ENCODE peak calls at places on chromosomes 2 and 18, in four cellular contexts. One of them, this sample, is unnamed.

GRCh38 chr18:51617572-51618260 is 420.2 kb upstream of the MEX3C start:
- DNase-seq in cardiac muscle cell: no peak
- DNase-seq in brain microvascular endothelial cell: no peak
- DNase-seq in Panc1: no peak
- DNase-seq in this sample: no peak

GRCh38 chr2:64327510-64328414 is 126.2 kb upstream of the LGALSL start:
- DNase-seq in cardiac muscle cell: peak; percentile 54
- DNase-seq in brain microvascular endothelial cell: no peak
- DNase-seq in Panc1: no peak
- DNase-seq in this sample: no peak

GRCh38 chr18:25896178-25896780 is 194.1 kb downstream of the SS18 start:
- DNase-seq in cardiac muscle cell: peak; percentile 68
- DNase-seq in brain microvascular endothelial cell: peak; percentile 41
- DNase-seq in Panc1: peak; percentile 8
- DNase-seq in this sample: no peak

GRCh38 chr2:191636235-191636543 is 41.7 kb upstream of the NABP1 start:
- DNase-seq in cardiac muscle cell: peak; percentile 65
- DNase-seq in brain microvascular endothelial cell: peak; percentile 81
- DNase-seq in Panc1: no peak
- DNase-seq in this sample: no peak

GRCh38 chr2:169462896-169463695 is 16.2 kb upstream of the BBS5 start:
- DNase-seq in cardiac muscle cell: peak; percentile 84
- DNase-seq in brain microvascular endothelial cell: peak; percentile 81
- DNase-seq in Panc1: no peak
- DNase-seq in this sample: no peak

GRCh38 chr2:190974629-190975361 is 39.2 kb downstream of the STAT1 start:
- DNase-seq in cardiac muscle cell: no peak
- DNase-seq in brain microvascular endothelial cell: no peak
- DNase-seq in Panc1: no peak
- DNase-seq in this sample: no peak

GRCh38 chr2:17326717-17327116 is 191.5 kb downstream of the RAD51AP2 start:
- DNase-seq in cardiac muscle cell: no peak
- DNase-seq in brain microvascular endothelial cell: no peak
- DNase-seq in Panc1: no peak
- DNase-seq in this sample: no peak

GRCh38 chr2:85996591-85996990 is 107.8 kb upstream of the ST3GAL5 start:
- DNase-seq in cardiac muscle cell: peak; percentile 64
- DNase-seq in brain microvascular endothelial cell: no peak
- DNase-seq in Panc1: no peak
- DNase-seq in this sample: no peak

GRCh38 chr2:8656811-8657210 is 25.0 kb upstream of the ID2 start:
- DNase-seq in cardiac muscle cell: no peak
- DNase-seq in brain microvascular endothelial cell: no peak
- DNase-seq in Panc1: no peak
- DNase-seq in this sample: no peak

GRCh38 chr2:1136071-1136470 is 185.4 kb downstream of the SNTG2 start:
- DNase-seq in cardiac muscle cell: peak; percentile 2
- DNase-seq in brain microvascular endothelial cell: no peak
- DNase-seq in Panc1: no peak
- DNase-seq in this sample: no peak

GRCh38 chr2:200814276-200814815 is 2.6 kb downstream of the BZW1 start:
- DNase-seq in cardiac muscle cell: no peak
- DNase-seq in brain microvascular endothelial cell: no peak
- DNase-seq in Panc1: no peak
- DNase-seq in this sample: no peak

GRCh38 chr2:232504438-232504837 is 15.8 kb upstream of the PRSS56 start:
- DNase-seq in cardiac muscle cell: no peak
- DNase-seq in brain microvascular endothelial cell: no peak
- DNase-seq in Panc1: no peak
- DNase-seq in this sample: no peak
- H3K27me3 ChIP-seq in cardiac muscle cell: peaks cover 36% of the 10 kb centered on the region
- H3K27me3 ChIP-seq in brain microvascular endothelial cell: peaks cover 54% of the 10 kb centered on the region
- H3K27me3 ChIP-seq in Panc1: peaks cover 3% of the 10 kb centered on the region
- H3K27me3 ChIP-seq in this sample: no peaks in the 10 kb centered on the region

DNA sequence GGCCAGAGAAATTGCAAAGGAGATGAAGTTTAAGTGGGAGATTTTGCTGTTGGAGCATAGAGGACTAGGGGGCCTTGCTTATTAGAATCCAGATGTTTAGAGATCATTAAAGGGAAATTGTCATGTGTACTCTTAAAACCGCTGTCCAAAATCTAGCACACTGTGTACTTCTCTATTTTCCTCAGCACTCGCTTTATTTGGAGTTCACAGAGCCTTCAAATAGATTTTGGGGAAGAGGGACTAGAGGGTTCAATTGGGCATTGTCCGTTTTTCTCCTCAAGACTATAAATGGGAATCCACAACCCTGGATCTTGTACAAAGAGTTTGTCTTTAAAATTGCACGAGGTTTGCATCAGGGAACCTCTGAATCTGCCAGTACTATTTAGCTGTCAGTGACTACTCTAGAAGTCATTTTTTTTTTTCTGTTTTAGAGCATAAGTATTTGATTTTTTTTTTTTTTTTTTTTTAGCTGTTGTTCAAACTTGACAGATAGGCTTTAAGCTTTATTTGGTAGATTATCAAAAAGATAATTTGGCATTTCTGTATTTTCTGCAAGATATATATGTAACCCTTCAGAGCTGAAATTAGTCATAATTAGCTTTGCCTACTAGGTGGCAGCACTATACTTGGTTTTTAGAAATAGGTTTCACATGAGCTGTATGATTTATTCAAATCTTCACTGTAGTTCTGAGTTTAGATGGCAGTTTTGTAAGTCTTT is 14.2 kb downstream of the PMS1 start:
- DNase-seq in cardiac muscle cell: peak; percentile 69
- DNase-seq in brain microvascular endothelial cell: peak; percentile 25
- DNase-seq in Panc1: no peak
- DNase-seq in this sample: no peak
- H3K27ac ChIP-seq in cardiac muscle cell: peak overlapping the region; percentile 18
- H3K27ac ChIP-seq in brain microvascular endothelial cell: no peak overlapping the region
- H3K27ac ChIP-seq in Panc1: peak overlapping the region; percentile 54
- H3K27ac ChIP-seq in this sample: peak overlapping the region; percentile 2

GRCh38 chr2:240925191-240925575 is 19.0 kb downstream of the CROCC2 start:
- DNase-seq in cardiac muscle cell: no peak
- DNase-seq in brain microvascular endothelial cell: no peak
- DNase-seq in Panc1: no peak
- DNase-seq in this sample: peak; percentile 41
- H3K27me3 ChIP-seq in cardiac muscle cell: no peaks in the 10 kb centered on the region
- H3K27me3 ChIP-seq in brain microvascular endothelial cell: no peaks in the 10 kb centered on the region
- H3K27me3 ChIP-seq in Panc1: no peaks in the 10 kb centered on the region
- H3K27me3 ChIP-seq in this sample: no peaks in the 10 kb centered on the region

DNA sequence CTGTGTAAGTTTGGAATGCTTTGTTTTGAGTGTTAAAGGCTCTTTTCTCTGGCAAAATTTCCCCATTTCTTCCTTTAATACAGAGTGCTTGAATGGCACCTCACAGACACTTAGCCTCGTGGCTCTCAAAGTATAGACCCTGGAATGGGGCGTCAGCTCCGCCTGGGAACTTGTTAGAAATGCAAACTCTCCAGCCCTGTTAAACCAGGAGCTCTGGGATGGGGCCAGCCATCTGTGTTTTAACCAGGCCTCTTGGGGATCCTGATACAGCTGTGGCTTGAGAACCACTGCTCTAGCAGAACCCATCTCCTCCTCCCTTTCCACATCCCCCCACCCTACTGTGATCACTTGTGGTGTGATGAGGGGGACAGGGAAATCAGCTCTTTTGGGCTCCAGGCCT is 15.9 kb downstream of the LTBP1 start:
- DNase-seq in cardiac muscle cell: no peak
- DNase-seq in brain microvascular endothelial cell: no peak
- DNase-seq in Panc1: no peak
- DNase-seq in this sample: no peak
- H3K27ac ChIP-seq in cardiac muscle cell: peak overlapping the region; percentile 91
- H3K27ac ChIP-seq in brain microvascular endothelial cell: no peak overlapping the region
- H3K27ac ChIP-seq in Panc1: no peak overlapping the region
- H3K27ac ChIP-seq in this sample: no peak overlapping the region

GRCh38 chr2:113406114-113406513 is 31.4 kb upstream of the ZNG1B start:
- DNase-seq in cardiac muscle cell: no peak
- DNase-seq in brain microvascular endothelial cell: no peak
- DNase-seq in Panc1: no peak
- DNase-seq in this sample: no peak

GRCh38 chr2:113407446-113408099 is 29.9 kb upstream of the ZNG1B start:
- DNase-seq in cardiac muscle cell: peak; percentile 4
- DNase-seq in brain microvascular endothelial cell: peak; percentile 26
- DNase-seq in Panc1: no peak
- DNase-seq in this sample: no peak
- H3K27me3 ChIP-seq in cardiac muscle cell: no peaks in the 10 kb centered on the region
- H3K27me3 ChIP-seq in brain microvascular endothelial cell: no peaks in the 10 kb centered on the region
- H3K27me3 ChIP-seq in Panc1: peaks cover 11% of the 10 kb centered on the region
- H3K27me3 ChIP-seq in this sample: no peaks in the 10 kb centered on the region

GRCh38 chr2:231052494-231053451 is 3.9 kb upstream of the PSMD1 start:
- DNase-seq in cardiac muscle cell: peak; percentile 88
- DNase-seq in brain microvascular endothelial cell: peak; percentile 68
- DNase-seq in Panc1: no peak
- DNase-seq in this sample: peak; percentile 83
- H3K27ac ChIP-seq in cardiac muscle cell: no peak overlapping the region
- H3K27ac ChIP-seq in brain microvascular endothelial cell: no peak overlapping the region
- H3K27ac ChIP-seq in Panc1: peak overlapping the region; percentile 78
- H3K27ac ChIP-seq in this sample: no peak overlapping the region

GRCh38 chr2:95309599-95309998 is 12.5 kb downstream of the KCNIP3 start:
- DNase-seq in cardiac muscle cell: no peak
- DNase-seq in brain microvascular endothelial cell: no peak
- DNase-seq in Panc1: no peak
- DNase-seq in this sample: no peak

GRCh38 chr2:95307878-95308277 is 10.7 kb downstream of the KCNIP3 start:
- DNase-seq in cardiac muscle cell: no peak
- DNase-seq in brain microvascular endothelial cell: no peak
- DNase-seq in Panc1: no peak
- DNase-seq in this sample: no peak

GRCh38 chr2:95307036-95307435 is 9.9 kb downstream of the KCNIP3 start:
- DNase-seq in cardiac muscle cell: no peak
- DNase-seq in brain microvascular endothelial cell: no peak
- DNase-seq in Panc1: no peak
- DNase-seq in this sample: no peak

GRCh38 chr2:95310211-95310610 is 13.1 kb downstream of the KCNIP3 start:
- DNase-seq in cardiac muscle cell: no peak
- DNase-seq in brain microvascular endothelial cell: no peak
- DNase-seq in Panc1: no peak
- DNase-seq in this sample: no peak

DNA sequence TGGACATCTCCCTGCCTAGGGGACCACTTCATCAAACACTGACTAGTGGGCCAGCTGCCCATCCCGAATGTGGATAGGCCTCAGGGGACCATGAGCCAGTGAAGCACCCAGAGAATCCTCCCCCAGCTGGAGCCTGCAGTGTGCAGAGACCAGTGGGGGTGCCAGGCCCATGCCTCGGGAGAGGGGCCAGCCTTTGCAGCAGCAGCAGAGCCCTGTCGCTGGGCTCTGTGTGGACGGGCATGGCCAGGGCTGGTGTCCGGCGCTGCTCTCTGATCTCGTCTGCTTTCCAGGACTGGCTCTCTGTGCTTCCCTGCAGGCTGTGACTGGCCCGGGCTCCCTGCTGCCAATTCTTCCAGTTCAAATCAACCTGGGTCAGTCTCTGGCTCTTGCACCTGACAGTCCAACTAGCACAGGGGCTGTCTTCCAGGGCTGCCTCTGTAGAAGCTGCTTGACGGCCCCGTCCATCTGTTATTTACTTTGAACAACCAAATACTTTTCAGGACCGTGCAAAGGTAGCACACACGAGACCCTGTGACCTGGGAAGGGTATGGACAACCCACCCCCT is 11.4 kb downstream of the KCNIP3 start:
- DNase-seq in cardiac muscle cell: no peak
- DNase-seq in brain microvascular endothelial cell: no peak
- DNase-seq in Panc1: no peak
- DNase-seq in this sample: no peak
- H3K27me3 ChIP-seq in cardiac muscle cell: no peaks in the 10 kb centered on the region
- H3K27me3 ChIP-seq in brain microvascular endothelial cell: no peaks in the 10 kb centered on the region
- H3K27me3 ChIP-seq in Panc1: no peaks in the 10 kb centered on the region
- H3K27me3 ChIP-seq in this sample: peaks cover 48% of the 10 kb centered on the region

GRCh38 chr2:220499281-220499680 is 871.9 kb downstream of the SLC4A3 start:
- DNase-seq in cardiac muscle cell: peak; percentile 42
- DNase-seq in brain microvascular endothelial cell: peak; percentile 80
- DNase-seq in Panc1: no peak
- DNase-seq in this sample: peak; percentile 50
- H3K27ac ChIP-seq in cardiac muscle cell: peak overlapping the region; percentile 72
- H3K27ac ChIP-seq in brain microvascular endothelial cell: no peak overlapping the region
- H3K27ac ChIP-seq in Panc1: no peak overlapping the region
- H3K27ac ChIP-seq in this sample: no peak overlapping the region

DNA sequence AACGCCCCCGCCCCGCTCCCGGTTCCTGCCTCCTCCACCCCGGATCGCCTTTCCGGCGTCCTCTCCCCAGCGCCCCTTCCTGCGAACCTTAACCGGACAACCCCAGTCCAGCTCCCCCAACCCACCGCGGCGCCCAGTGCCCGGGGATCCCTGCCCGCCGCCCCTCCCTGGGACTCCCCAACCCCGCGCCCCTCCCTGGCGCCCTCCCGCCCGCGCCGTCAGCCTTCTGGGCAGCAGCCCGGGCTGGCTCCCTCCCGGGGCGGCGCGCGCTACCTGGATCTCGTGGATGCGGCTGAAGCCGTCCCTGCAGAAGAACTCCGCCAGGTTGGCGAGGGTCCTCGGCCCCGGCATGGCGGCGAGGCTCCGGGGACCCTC is 396 bp downstream of the CYP27C1 start:
- DNase-seq in cardiac muscle cell: no peak
- DNase-seq in brain microvascular endothelial cell: no peak
- DNase-seq in Panc1: no peak
- DNase-seq in this sample: peak; percentile 61
- H3K27me3 ChIP-seq in cardiac muscle cell: peaks cover 6% of the 10 kb centered on the region
- H3K27me3 ChIP-seq in brain microvascular endothelial cell: no peaks in the 10 kb centered on the region
- H3K27me3 ChIP-seq in Panc1: no peaks in the 10 kb centered on the region
- H3K27me3 ChIP-seq in this sample: peaks cover 9% of the 10 kb centered on the region

GRCh38 chr2:197598450-197598849 is 76.9 kb downstream of the RFTN2 start:
- DNase-seq in cardiac muscle cell: no peak
- DNase-seq in brain microvascular endothelial cell: no peak
- DNase-seq in Panc1: no peak
- DNase-seq in this sample: no peak

GRCh38 chr2:197599285-197599965 is 76.0 kb downstream of the RFTN2 start:
- DNase-seq in cardiac muscle cell: peak; percentile 64
- DNase-seq in brain microvascular endothelial cell: peak; percentile 6
- DNase-seq in Panc1: no peak
- DNase-seq in this sample: no peak

GRCh38 chr2:197591706-197592072 is 75.8 kb downstream of the MOB4 start:
- DNase-seq in cardiac muscle cell: no peak
- DNase-seq in brain microvascular endothelial cell: no peak
- DNase-seq in Panc1: no peak
- DNase-seq in this sample: no peak

GRCh38 chr2:197600306-197600705 is 75.1 kb downstream of the RFTN2 start:
- DNase-seq in cardiac muscle cell: no peak
- DNase-seq in brain microvascular endothelial cell: no peak
- DNase-seq in Panc1: no peak
- DNase-seq in this sample: no peak

DNA sequence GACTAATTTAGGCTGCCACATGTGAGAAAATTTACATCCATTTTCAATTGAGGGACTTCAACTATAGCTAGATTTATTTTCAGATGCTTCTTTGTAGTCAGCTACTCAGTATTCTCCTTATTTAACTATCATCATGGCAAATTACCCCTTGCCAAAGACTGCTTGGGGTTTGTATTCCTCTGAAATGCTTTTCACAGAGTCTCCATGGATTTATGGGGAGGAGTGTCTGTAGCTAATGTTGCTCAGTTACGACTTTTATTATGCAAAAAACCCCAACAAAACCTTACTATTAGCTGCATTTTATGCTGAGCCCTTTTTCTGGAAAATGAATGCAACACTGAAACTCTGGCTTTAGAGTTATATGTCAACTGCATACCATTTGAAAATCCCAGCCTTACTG is 78.6 kb downstream of the RFTN2 start:
- DNase-seq in cardiac muscle cell: no peak
- DNase-seq in brain microvascular endothelial cell: no peak
- DNase-seq in Panc1: no peak
- DNase-seq in this sample: no peak
- H3K27ac ChIP-seq in cardiac muscle cell: no peak overlapping the region
- H3K27ac ChIP-seq in brain microvascular endothelial cell: no peak overlapping the region
- H3K27ac ChIP-seq in Panc1: no peak overlapping the region
- H3K27ac ChIP-seq in this sample: no peak overlapping the region

This sample was measured in psoas muscle.